ENCODE peak calls at places on chromosomes 2 and 18, in seven cellular contexts. A is astrocyte of the spinal cord; G is adrenal gland; F is CD4-positive, alpha-beta T cell; J is PC-9; N is HFF-Myc; D is brain microvascular endothelial cell. X is an unnamed sample.

GRCh38 chr2:241617431-241618154 is 19.4 kb downstream of the THAP4 start:
- DNase-seq in A (peak), G (peak), F (no peak), J (no peak), N (no peak), D (no peak), X (no peak)

GRCh38 chr18:34493099-34493544 is 217.0 kb upstream of the DTNA start:
- DNase-seq in A (peak), G (peak), F (no peak), J (peak), N (peak), D (peak), X (peak)

GRCh38 chr2:231187736-231188505 is 10.5 kb upstream of the ARMC9 start:
- DNase-seq in A (peak), G (peak), F (no peak), J (no peak), N (no peak), D (peak), X (no peak)

GRCh38 chr18:56919190-56919589 is 227.7 kb upstream of the BOD1L2 start:
- DNase-seq in A (no peak), G (no peak), F (no peak), J (no peak), N (no peak), D (no peak), X (no peak)

GRCh38 chr2:133753665-133754064 is 185.4 kb upstream of the NCKAP5 start:
- DNase-seq in A (no peak), G (no peak), F (no peak), J (no peak), N (no peak), D (no peak), X (no peak)

GRCh38 chr2:226151157-226151556 is 648.5 kb downstream of the IRS1 start:
- DNase-seq in A (no peak), G (no peak), F (no peak), J (no peak), N (no peak), D (no peak), X (no peak)

GRCh38 chr2:77336013-77336412 is 186.2 kb downstream of the LRRTM4 start:
- DNase-seq in A (no peak), G (no peak), F (no peak), J (no peak), N (no peak), D (no peak), X (no peak)

GRCh38 chr2:197255550-197255949 is 55.0 kb downstream of the ANKRD44 start:
- DNase-seq in A (peak), G (peak), F (peak), J (no peak), N (no peak), D (peak), X (no peak)

GRCh38 chr18:57951110-57951796 is 92.8 kb upstream of the NEDD4L start:
- DNase-seq in A (no peak), G (no peak), F (no peak), J (no peak), N (no peak), D (no peak), X (no peak)

GRCh38 chr2:231065966-231066365 is 9.3 kb downstream of the PSMD1 start:
- DNase-seq in A (no peak), G (no peak), F (no peak), J (no peak), N (no peak), D (no peak), X (no peak)

GRCh38 chr18:73563345-73563744 is 584.3 kb downstream of the FBXO15 start:
- DNase-seq in A (peak), G (no peak), F (no peak), J (no peak), N (peak), D (peak), X (no peak)

GRCh38 chr18:11689031-11689971 is at the start of gene GNAL:
- DNase-seq in A (peak), G (peak), F (peak), J (no peak), N (peak), D (peak), X (no peak)

GRCh38 chr2:28400434-28400833 is 7.8 kb downstream of the FOSL2 start:
- DNase-seq in A (no peak), G (no peak), F (no peak), J (no peak), N (no peak), D (no peak), X (no peak)

GRCh38 chr2:158713523-158714138 is 81.5 kb upstream of the DAPL1 start:
- DNase-seq in A (no peak), G (no peak), F (no peak), J (no peak), N (no peak), D (no peak), X (no peak)

GRCh38 chr18:413263-413662 is 87.2 kb downstream of the COLEC12 start:
- DNase-seq in A (peak), G (no peak), F (no peak), J (no peak), N (no peak), D (no peak), X (no peak)

GRCh38 chr2:76044701-76045100 is 334.0 kb upstream of the GCFC2 start:
- DNase-seq in A (no peak), G (no peak), F (no peak), J (no peak), N (no peak), D (no peak), X (no peak)

GRCh38 chr2:62038980-62039771 is 133.7 kb downstream of the COMMD1 start:
- DNase-seq in A (peak), G (no peak), F (no peak), J (no peak), N (peak), D (peak), X (no peak)

GRCh38 chr2:58133395-58133794 is 86.8 kb downstream of the VRK2 start:
- DNase-seq in A (peak), G (no peak), F (no peak), J (no peak), N (no peak), D (peak), X (no peak)

GRCh38 chr18:35661483-35662146 is 80.1 kb downstream of the GALNT1 start:
- DNase-seq in A (no peak), G (no peak), F (no peak), J (no peak), N (no peak), D (no peak), X (no peak)

GRCh38 chr2:9327873-9328352 is 95.4 kb downstream of the ITGB1BP1 start:
- DNase-seq in A (no peak), G (no peak), F (no peak), J (peak), N (no peak), D (no peak), X (no peak)

GRCh38 chr18:6022840-6023239 is 127.5 kb upstream of the TMEM200C start:
- DNase-seq in A (peak), G (no peak), F (no peak), J (no peak), N (no peak), D (no peak), X (no peak)

GRCh38 chr2:166163775-166164174 is 36.0 kb upstream of the SCN1A start:
- DNase-seq in A (no peak), G (no peak), F (no peak), J (no peak), N (no peak), D (no peak), X (no peak)

GRCh38 chr2:8118940-8119781 is 562.7 kb upstream of the ID2 start:
- DNase-seq in A (no peak), G (no peak), F (no peak), J (no peak), N (no peak), D (no peak), X (no peak)

GRCh38 chr18:58843662-58844035 is 21.0 kb upstream of the ZNF532 start:
- DNase-seq in A (no peak), G (no peak), F (no peak), J (no peak), N (no peak), D (no peak), X (no peak)

GRCh38 chr2:226791487-226792081 is 8.0 kb downstream of the IRS1 start:
- DNase-seq in A (peak), G (peak), F (peak), J (peak), N (no peak), D (peak), X (peak)

GRCh38 chr2:53715568-53715967 is 52.0 kb upstream of the CHAC2 start:
- DNase-seq in A (peak), G (no peak), F (no peak), J (no peak), N (no peak), D (no peak), X (no peak)

GRCh38 chr2:180690611-180691010 is 289.8 kb upstream of the UBE2E3 start:
- DNase-seq in A (peak), G (no peak), F (no peak), J (no peak), N (no peak), D (peak), X (no peak)

GRCh38 chr2:71536311-71536710 is 83.0 kb downstream of the DYSF start:
- DNase-seq in A (no peak), G (no peak), F (no peak), J (no peak), N (no peak), D (no peak), X (no peak)

GRCh38 chr2:10787176-10787968 is 25.2 kb downstream of the PDIA6 start:
- DNase-seq in A (no peak), G (peak), F (peak), J (no peak), N (no peak), D (no peak), X (no peak)

GRCh38 chr2:219331560-219332213 is 857 bp downstream of the RESP18 start:
- DNase-seq in A (peak), G (peak), F (peak), J (no peak), N (no peak), D (peak), X (no peak)

GRCh38 chr2:45014016-45014702 is 4.9 kb upstream of the SIX2 start:
- DNase-seq in A (peak), G (no peak), F (no peak), J (no peak), N (no peak), D (peak), X (peak)

GRCh38 chr2:39513641-39514094 is 76.6 kb upstream of the MAP4K3 start:
- DNase-seq in A (peak), G (peak), F (no peak), J (peak), N (peak), D (peak), X (no peak)

GRCh38 chr2:134405641-134406081 is 151.8 kb downstream of the MGAT5 start:
- DNase-seq in A (peak), G (no peak), F (no peak), J (no peak), N (no peak), D (no peak), X (no peak)

GRCh38 chr18:49648326-49648725 is 86.5 kb downstream of the LIPG start:
- DNase-seq in A (no peak), G (no peak), F (no peak), J (no peak), N (no peak), D (no peak), X (no peak)

GRCh38 chr18:49650426-49650891 is 88.6 kb downstream of the LIPG start:
- DNase-seq in A (no peak), G (no peak), F (no peak), J (peak), N (no peak), D (no peak), X (no peak)

GRCh38 chr18:49646864-49647263 is 85.0 kb downstream of the LIPG start:
- DNase-seq in A (no peak), G (no peak), F (no peak), J (no peak), N (no peak), D (no peak), X (no peak)

GRCh38 chr18:49647496-49648168 is 85.8 kb downstream of the LIPG start:
- DNase-seq in A (peak), G (no peak), F (no peak), J (no peak), N (no peak), D (peak), X (no peak)

DNA sequence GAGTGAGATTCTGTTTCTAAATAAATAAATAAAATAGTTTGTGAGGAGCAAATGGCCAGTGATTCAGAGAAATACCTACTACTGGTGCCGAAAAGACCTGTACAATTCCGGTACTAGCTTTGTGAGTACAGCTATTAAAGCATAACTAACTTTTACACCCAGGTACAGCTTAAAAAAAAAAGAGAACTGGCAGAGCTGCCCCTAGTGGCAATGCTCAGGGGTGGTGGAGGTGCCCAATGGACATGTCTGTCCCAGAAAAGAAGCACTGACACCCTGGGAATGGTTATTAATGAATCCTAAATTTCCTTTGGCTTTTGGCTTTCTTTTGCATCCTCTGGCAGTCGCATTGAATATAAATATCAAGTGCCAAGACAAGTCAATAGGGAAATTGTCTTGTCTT is 87.0 kb downstream of the LIPG start:
- DNase-seq in A (no peak), G (no peak), F (no peak), J (no peak), N (no peak), D (no peak), X (no peak)
- TF ChIP-seq CTCF in A (no peak), G (no peak), F (no peak), J (peak), N (no peak), D (peak), X (no peak)

GRCh38 chr2:118013221-118013723 is 598 bp downstream of the CCDC93 start:
- DNase-seq in A (no peak), G (peak), F (no peak), J (no peak), N (no peak), D (no peak), X (no peak)

GRCh38 chr2:118016911-118017310 is 3.0 kb upstream of the CCDC93 start:
- DNase-seq in A (no peak), G (no peak), F (no peak), J (no peak), N (no peak), D (no peak), X (no peak)

GRCh38 chr2:118013724-118014491 is at the start of gene CCDC93:
- DNase-seq in A (peak), G (peak), F (peak), J (peak), N (peak), D (peak), X (peak)

GRCh38 chr2:118012778-118013177 is 1.1 kb downstream of the CCDC93 start:
- DNase-seq in A (no peak), G (no peak), F (no peak), J (no peak), N (no peak), D (no peak), X (no peak)

GRCh38 chr2:118014492-118014824 is 588 bp upstream of the CCDC93 start:
- DNase-seq in A (no peak), G (no peak), F (no peak), J (no peak), N (no peak), D (no peak), X (no peak)
- TF ChIP-seq CTCF in A (no peak), G (no peak), F (no peak), J (no peak), N (no peak), D (no peak), X (no peak)

DNA sequence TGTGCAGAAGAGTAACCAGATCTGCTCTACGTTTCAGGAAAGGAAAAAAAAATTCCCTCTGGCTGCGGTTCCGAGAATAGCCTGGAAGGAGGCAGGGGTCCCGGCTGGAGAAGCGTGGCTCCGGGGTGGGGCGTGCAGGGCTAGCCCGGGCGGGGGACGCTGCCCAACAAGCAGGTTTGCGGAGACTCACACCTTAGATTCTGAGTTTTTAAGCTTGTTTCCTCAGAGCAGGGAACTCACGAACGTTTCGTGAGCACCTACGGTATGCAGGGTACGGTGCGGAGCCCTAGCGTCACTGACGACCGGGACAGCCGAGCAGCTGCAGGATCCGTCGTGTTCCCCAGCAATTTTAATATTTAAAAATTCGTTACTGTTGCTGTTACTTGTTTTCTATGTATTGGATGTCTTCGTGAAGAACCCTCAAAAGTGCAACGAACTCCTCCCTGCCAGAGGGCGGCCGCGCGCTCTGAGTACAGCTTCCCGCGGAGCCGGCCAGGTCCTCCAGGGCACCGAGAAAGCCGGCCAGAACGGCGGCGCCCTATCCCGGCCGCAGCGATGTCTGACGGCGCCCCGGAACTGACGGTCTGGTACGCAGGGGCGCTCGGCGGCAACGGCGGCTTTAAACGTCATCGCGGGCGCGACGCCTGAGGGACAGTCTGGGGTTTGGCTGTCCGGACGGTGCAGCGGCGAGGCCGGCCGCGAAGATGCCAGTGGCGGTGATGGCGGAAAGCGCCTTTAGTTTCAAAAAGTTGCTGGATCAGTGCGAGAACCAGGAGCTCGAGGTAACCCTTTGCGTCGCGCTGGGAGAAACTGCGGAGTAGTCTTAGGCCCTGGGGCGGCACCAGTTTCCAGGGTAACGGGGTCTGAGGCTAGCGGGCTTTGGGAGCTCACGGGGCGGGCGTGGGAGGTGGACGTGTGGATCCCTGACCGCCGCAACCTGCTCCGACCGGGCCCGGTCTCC is at the start of gene COPS8:
- DNase-seq in A (peak), G (peak), F (peak), J (peak), N (peak), D (peak), X (peak)
- TF ChIP-seq CTCF in A (peak), G (no peak), F (peak), J (peak), N (no peak), D (peak), X (peak)

DNA sequence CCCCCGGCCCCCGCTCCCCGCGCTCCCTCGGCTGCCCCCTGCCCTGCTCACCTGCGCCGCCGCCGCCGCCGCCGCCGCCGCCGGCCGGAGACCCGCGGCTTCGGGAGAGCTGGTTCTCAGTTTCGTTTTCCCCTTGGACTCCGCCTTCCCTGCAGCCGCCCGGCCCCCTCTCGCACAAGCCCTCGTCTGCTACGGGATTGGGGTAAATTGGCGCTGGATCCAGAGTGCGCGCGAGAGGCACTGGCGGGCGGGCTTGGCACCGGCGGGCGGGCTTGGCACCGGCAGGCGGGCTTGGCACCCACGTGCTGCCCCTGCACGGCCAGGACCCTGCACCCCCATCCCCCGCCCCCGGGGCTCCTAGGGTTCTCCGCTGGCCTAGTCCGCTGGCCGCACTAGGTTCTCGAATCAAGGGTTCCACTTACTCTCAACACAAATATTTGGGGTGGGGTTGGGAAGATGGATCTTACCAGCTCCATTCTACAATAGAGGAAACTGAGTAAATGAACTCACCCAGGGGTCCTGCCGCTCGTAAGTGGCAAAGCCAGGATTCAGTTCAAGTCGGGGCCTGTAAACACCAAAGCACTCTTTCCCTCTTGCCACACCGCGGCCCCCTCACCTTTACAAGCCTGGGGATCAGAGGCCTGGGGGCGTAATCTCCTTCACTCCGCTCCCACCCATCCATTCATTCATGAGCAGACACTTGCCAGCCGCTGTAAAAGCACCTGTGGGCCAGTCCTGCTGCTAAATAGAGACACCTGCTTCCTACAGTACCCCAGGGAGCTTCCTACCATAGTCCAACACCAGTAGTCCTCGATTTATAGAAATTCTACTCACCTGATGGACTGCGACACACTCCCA is at the start of gene EIF2AK2:
- DNase-seq in A (peak), G (peak), F (peak), J (peak), N (peak), D (peak), X (peak)
- TF ChIP-seq CTCF in A (no peak), G (no peak), F (no peak), J (no peak), N (no peak), D (no peak), X (no peak)

DNA sequence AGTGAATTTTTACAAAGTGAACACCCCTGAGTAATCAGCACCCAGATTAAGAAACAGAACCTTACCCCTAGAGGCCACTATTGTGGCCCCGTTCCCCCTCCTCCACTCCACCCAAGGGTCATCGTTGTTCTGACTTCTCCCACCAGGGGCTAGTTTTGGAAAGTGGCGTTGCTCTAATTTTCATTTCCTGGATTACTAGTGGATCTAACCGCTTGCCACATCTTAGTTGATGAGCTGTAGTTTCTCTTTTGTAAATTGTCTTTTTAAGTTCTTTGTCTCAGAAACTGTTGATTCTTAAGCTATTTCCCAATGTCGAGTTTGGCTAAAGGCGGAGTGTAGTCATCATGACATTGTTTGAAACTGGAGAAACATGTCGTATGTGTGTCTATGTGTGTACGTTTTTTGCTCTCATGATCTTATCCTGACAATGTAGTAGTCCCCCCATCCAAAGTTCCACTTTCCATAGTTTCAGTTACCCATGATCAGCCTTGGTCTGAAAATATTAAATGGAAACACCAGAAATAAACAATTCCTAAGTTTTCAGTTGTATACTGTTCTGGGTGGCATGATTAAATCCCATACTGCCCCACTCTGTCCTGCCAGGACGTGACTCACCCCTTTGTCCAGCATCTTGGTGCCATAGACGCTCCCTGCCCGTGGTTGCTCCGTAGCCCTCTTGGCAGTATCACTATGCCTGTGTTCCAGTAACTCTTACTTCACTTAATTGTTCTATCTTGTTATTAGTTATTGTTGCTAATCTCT is 71.0 kb upstream of the SP3 start:
- DNase-seq in A (peak), G (no peak), F (no peak), J (no peak), N (no peak), D (no peak), X (no peak)
- TF ChIP-seq CTCF in A (peak), G (no peak), F (no peak), J (no peak), N (no peak), D (peak), X (no peak)